ENCODE peak calls at places on chromosomes 4 and X, in ten cellular contexts. W is A549; Q is heart right ventricle; C is testis; R is HCT116; K is CD8-positive, alpha-beta memory T cell; F is tibial nerve; P is SJSA1; I is pancreas; Z is H9. N is an unnamed sample. For H3K4me1, the result is how much of the 10 kb centered on the place peaks cover.

GRCh38 chrX:38192007-38192625 is 28.6 kb downstream of the SRPX start:
- DNase-seq in F (peak), R (no peak), Q (no peak), K (no peak), I (no peak), Z (peak), C (peak), W (no peak), P (no peak), N (no peak)

GRCh38 chr4:183399166-183399565 is 45.3 kb upstream of the CDKN2AIP start:
- DNase-seq in F (no peak), I (no peak), K (no peak), C (no peak), P (no peak), W (no peak), R (no peak), Q (no peak), Z (no peak), N (no peak)

GRCh38 chr4:177574446-177574845 is 132.2 kb upstream of the AGA start:
- DNase-seq in Z (no peak), C (no peak), W (no peak), I (no peak), P (no peak), F (no peak), Q (no peak), K (no peak), R (no peak), N (no peak)

GRCh38 chr4:107258359-107258758 is 222.2 kb upstream of the DKK2 start:
- DNase-seq in Q (no peak), I (no peak), Z (no peak), R (no peak), F (no peak), K (no peak), C (no peak), W (no peak), P (no peak), N (no peak)

GRCh38 chrX:49175435-49175834 is 3.7 kb downstream of the PLP2 start:
- DNase-seq in P (no peak), R (no peak), Q (no peak), K (no peak), F (no peak), W (no peak), Z (no peak), I (no peak), C (no peak), N (no peak)

GRCh38 chr4:36094995-36095394 is 149.3 kb downstream of the ARAP2 start:
- DNase-seq in Z (no peak), K (no peak), C (no peak), F (no peak), I (no peak), P (no peak), R (no peak), Q (no peak), W (no peak), N (no peak)

GRCh38 chrX:95291561-95291960 is 1393.1 kb upstream of the DIAPH2 start:
- DNase-seq in Q (no peak), C (no peak), P (no peak), I (no peak), K (no peak), F (no peak), W (no peak), Z (no peak), R (no peak), N (no peak)

GRCh38 chrX:71609095-71609750 is 9.1 kb downstream of the CXCR3 start:
- DNase-seq in Q (no peak), I (no peak), R (no peak), K (no peak), C (no peak), Z (no peak), P (no peak), W (no peak), F (no peak), N (no peak)

GRCh38 chr4:826508-827208 is 729 bp upstream of the CPLX1 start:
- DNase-seq in Z (peak), W (no peak), R (no peak), C (no peak), F (no peak), Q (no peak), P (no peak), K (no peak), I (peak), N (no peak)

GRCh38 chr4:69858683-69859082 is 1.3 kb downstream of the SULT1E1 start:
- DNase-seq in Z (no peak), K (no peak), C (no peak), I (no peak), Q (no peak), P (no peak), W (no peak), F (no peak), R (no peak), N (no peak)

GRCh38 chr4:169156392-169156791 is 114.4 kb downstream of the SH3RF1 start:
- DNase-seq in R (no peak), K (no peak), Q (no peak), F (no peak), I (no peak), C (no peak), Z (no peak), P (no peak), W (no peak), N (no peak)

GRCh38 chr4:170662250-170662649 is 572.5 kb upstream of the AADAT start:
- DNase-seq in C (no peak), K (no peak), W (no peak), P (no peak), F (no peak), Z (no peak), R (no peak), Q (no peak), I (no peak), N (no peak)

GRCh38 chrX:119272882-119273806 is 37.1 kb downstream of the PGRMC1 start:
- DNase-seq in Z (peak), P (no peak), F (no peak), W (no peak), R (no peak), C (peak), I (no peak), Q (peak), K (peak), N (peak)

GRCh38 chr4:175062183-175062592 is 144.0 kb downstream of the ADAM29 start:
- DNase-seq in I (no peak), Q (no peak), Z (no peak), R (no peak), P (no peak), W (no peak), C (no peak), K (no peak), F (no peak), N (no peak)

GRCh38 chr4:27149541-27150212 is 289.0 kb downstream of the STIM2 start:
- DNase-seq in P (no peak), Z (no peak), R (no peak), I (no peak), F (no peak), C (no peak), W (no peak), Q (no peak), K (no peak), N (no peak)

GRCh38 chr4:170004656-170005250 is 21.4 kb downstream of the MFAP3L start:
- DNase-seq in F (no peak), Q (no peak), R (no peak), C (no peak), P (no peak), I (no peak), Z (no peak), K (no peak), W (no peak), N (no peak)

GRCh38 chrX:9447906-9448305 is 17.0 kb upstream of the TBL1X start:
- DNase-seq in R (no peak), I (no peak), F (no peak), W (no peak), Z (no peak), C (no peak), K (no peak), Q (no peak), P (no peak), N (no peak)

GRCh38 chrX:136199365-136199764 is 51.8 kb downstream of the MAP7D3 start:
- DNase-seq in K (no peak), I (no peak), Z (no peak), R (no peak), P (no peak), C (no peak), F (no peak), Q (no peak), W (no peak), N (no peak)

GRCh38 chr4:121237069-121237399 is 72.9 kb upstream of the TNIP3 start:
- DNase-seq in K (no peak), C (no peak), R (no peak), Q (no peak), W (no peak), I (no peak), Z (no peak), P (no peak), F (no peak), N (no peak)

GRCh38 chr4:1298461-1298860 is 8.8 kb downstream of the MAEA start:
- DNase-seq in P (no peak), C (no peak), Q (no peak), F (no peak), I (no peak), Z (no peak), K (no peak), R (no peak), W (no peak), N (no peak)

GRCh38 chr4:84215218-84215617 is 283.9 kb downstream of the NKX6-1 start:
- DNase-seq in P (no peak), Z (no peak), I (no peak), W (no peak), R (no peak), K (no peak), F (no peak), C (no peak), Q (no peak), N (no peak)

GRCh38 chrX:38220936-38221386 is 290 bp upstream of the SRPX start:
- DNase-seq in W (no peak), P (no peak), Z (no peak), F (no peak), I (no peak), C (no peak), Q (peak), R (no peak), K (no peak), N (no peak)

GRCh38 chr4:174156239-174156826 is 127.1 kb downstream of the FBXO8 start:
- DNase-seq in W (peak), F (no peak), Q (peak), C (no peak), Z (no peak), K (peak), P (no peak), I (no peak), R (peak), N (no peak)

GRCh38 chr4:127479031-127479622 is 153.6 kb upstream of the INTU start:
- DNase-seq in Z (no peak), I (no peak), R (peak), P (no peak), Q (no peak), F (no peak), K (no peak), C (no peak), W (peak), N (no peak)

GRCh38 chr4:183658362-183659028 is 490 bp downstream of the RWDD4 start:
- DNase-seq in W (no peak), R (no peak), P (no peak), Z (peak), F (no peak), K (peak), C (peak), I (peak), Q (no peak), N (no peak)

GRCh38 chr4:147837435-147837834 is 105.5 kb downstream of the ARHGAP10 start:
- DNase-seq in W (peak), I (no peak), R (no peak), C (no peak), F (no peak), Z (no peak), Q (no peak), K (no peak), P (no peak), N (no peak)

GRCh38 chr4:151169223-151169622 is 69.8 kb downstream of the RPS3A start:
- DNase-seq in K (no peak), Z (no peak), W (no peak), Q (peak), I (no peak), P (no peak), R (no peak), F (peak), C (peak), N (no peak)

GRCh38 chrX:276588-277171 is 4.5 kb upstream of the PLCXD1 start:
- DNase-seq in R (no peak), K (no peak), W (peak), Q (no peak), P (peak), Z (no peak), F (no peak), I (peak), C (no peak), N (no peak)

GRCh38 chrX:114162068-114162735 is 421.7 kb upstream of the HTR2C start:
- DNase-seq in K (no peak), W (no peak), F (no peak), R (no peak), P (no peak), Q (no peak), I (no peak), Z (peak), C (peak), N (no peak)

GRCh38 chr4:137610960-137611359 is 78.7 kb upstream of the PCDH18 start:
- DNase-seq in W (no peak), K (no peak), F (no peak), R (no peak), P (no peak), C (peak), Z (peak), Q (no peak), I (no peak), N (no peak)

GRCh38 chr4:48490012-48490679 is at the start of gene ZAR1:
- DNase-seq in Z (peak), Q (no peak), F (no peak), P (no peak), R (no peak), C (no peak), I (peak), W (no peak), K (no peak), N (no peak)

GRCh38 chr4:60485279-60485678 is 714.8 kb upstream of the ADGRL3 start:
- DNase-seq in P (no peak), K (no peak), R (no peak), I (no peak), W (no peak), C (no peak), Q (no peak), F (no peak), Z (no peak), N (no peak)

GRCh38 chrX:78333521-78333920 is 6.1 kb upstream of the CYSLTR1 start:
- DNase-seq in C (no peak), R (no peak), Q (no peak), F (no peak), K (peak), P (no peak), Z (no peak), W (no peak), I (no peak), N (no peak)

GRCh38 chrX:27966492-27966891 is 14.8 kb downstream of the DCAF8L1 start:
- DNase-seq in W (no peak), I (no peak), Q (no peak), C (no peak), Z (no peak), K (no peak), F (no peak), P (no peak), R (no peak), N (no peak)

GRCh38 chr4:7924570-7924969 is 15.1 kb downstream of the AFAP1 start:
- DNase-seq in Z (no peak), C (no peak), R (no peak), Q (no peak), F (no peak), P (peak), W (no peak), K (no peak), I (no peak), N (no peak)

GRCh38 chr4:123709336-123709735 is 312.7 kb downstream of the SPRY1 start:
- DNase-seq in C (no peak), K (no peak), P (peak), Q (no peak), Z (no peak), F (no peak), W (no peak), R (peak), I (no peak), N (no peak)

GRCh38 chr4:76606662-76607265 is 171.7 kb downstream of the SHROOM3 start:
- DNase-seq in Q (no peak), C (no peak), F (no peak), R (no peak), P (no peak), Z (no peak), K (no peak), I (no peak), W (no peak), N (no peak)

GRCh38 chr4:187227907-187228699 is 504.4 kb upstream of the FAT1 start:
- DNase-seq in C (no peak), Q (no peak), P (no peak), R (no peak), I (no peak), K (no peak), W (no peak), F (no peak), Z (no peak), N (no peak)

GRCh38 chr4:158018831-158019230 is 154.0 kb downstream of the GASK1B start:
- DNase-seq in C (no peak), K (no peak), I (no peak), R (no peak), F (no peak), Q (no peak), W (no peak), Z (no peak), P (no peak), N (no peak)

GRCh38 chr4:38674206-38675144 is 10.5 kb downstream of the KLF3 start:
- DNase-seq in I (no peak), P (no peak), Q (no peak), C (no peak), F (no peak), R (no peak), K (peak), W (no peak), Z (no peak), N (no peak)

GRCh38 chr4:38675167-38676121 is 11.4 kb downstream of the KLF3 start:
- DNase-seq in Z (peak), C (peak), Q (peak), W (peak), P (peak), F (peak), K (peak), R (peak), I (peak), N (peak)

GRCh38 chr4:38671594-38671943 is 7.6 kb downstream of the KLF3 start:
- DNase-seq in K (peak), F (no peak), W (no peak), Z (no peak), P (no peak), I (no peak), C (no peak), Q (no peak), R (no peak), N (no peak)

GRCh38 chr4:38672247-38673071 is 8.5 kb downstream of the KLF3 start:
- DNase-seq in W (no peak), K (no peak), F (no peak), C (no peak), Z (peak), P (no peak), R (no peak), Q (no peak), I (no peak), N (no peak)

GRCh38 chr4:38673109-38673978 is 9.3 kb downstream of the KLF3 start:
- DNase-seq in F (peak), Q (peak), K (peak), P (no peak), W (peak), I (no peak), C (peak), Z (peak), R (peak), N (no peak)
- H3K4me1 ChIP-seq in F (half or more), Q (half or more), K (half or more), P (half or more), W (half or more), I (half or more), C (half or more), Z (under half), R (half or more), N (half or more)

DNA sequence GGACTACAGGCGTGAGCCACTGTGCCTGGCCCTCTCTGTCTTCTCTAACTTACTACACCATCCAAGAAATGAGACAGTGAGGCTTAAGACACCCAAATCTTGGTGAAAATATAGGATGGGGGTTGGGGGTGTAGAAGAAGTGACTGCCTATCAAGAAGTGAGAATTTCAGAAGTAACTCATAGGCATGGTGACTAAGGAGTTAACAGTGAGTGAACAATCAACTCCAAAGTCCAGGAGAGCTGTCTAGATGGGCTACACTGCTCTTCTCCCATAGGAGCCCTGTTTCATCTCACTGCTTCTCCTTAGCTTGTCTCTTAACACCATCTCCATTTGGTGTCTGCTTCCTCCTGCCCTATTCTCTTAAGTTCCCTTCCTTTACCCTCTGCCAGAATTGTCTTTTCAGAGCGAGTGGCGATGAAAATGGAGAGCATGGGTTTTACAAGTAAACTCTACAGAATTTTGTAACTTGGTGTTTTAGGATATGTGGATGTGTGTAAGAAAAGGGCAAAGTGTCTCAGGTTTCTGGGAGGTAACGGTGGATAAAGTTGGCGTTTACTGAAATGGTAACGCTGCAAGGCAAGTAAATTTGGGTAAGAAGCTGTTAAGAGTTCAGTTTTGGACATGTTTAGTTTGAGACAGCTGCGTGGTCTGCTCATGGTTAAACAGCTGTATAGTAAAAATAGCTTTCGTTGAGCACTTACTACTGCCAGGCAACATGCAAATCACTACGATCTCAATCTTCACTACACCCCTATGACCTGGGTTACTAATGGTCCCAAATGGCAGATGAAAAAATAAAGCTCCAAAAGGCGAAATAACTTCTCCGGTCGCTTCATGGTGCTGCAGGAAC is 22.5 kb downstream of the FABP2 start:
- DNase-seq in K (peak), P (no peak), F (no peak), Q (no peak), R (no peak), I (no peak), Z (no peak), C (no peak), W (no peak), N (no peak)
- H3K4me1 ChIP-seq in K (under half), P (under half), F (under half), Q (under half), R (under half), I (under half), Z (under half), C (under half), W (under half), N (under half)

DNA sequence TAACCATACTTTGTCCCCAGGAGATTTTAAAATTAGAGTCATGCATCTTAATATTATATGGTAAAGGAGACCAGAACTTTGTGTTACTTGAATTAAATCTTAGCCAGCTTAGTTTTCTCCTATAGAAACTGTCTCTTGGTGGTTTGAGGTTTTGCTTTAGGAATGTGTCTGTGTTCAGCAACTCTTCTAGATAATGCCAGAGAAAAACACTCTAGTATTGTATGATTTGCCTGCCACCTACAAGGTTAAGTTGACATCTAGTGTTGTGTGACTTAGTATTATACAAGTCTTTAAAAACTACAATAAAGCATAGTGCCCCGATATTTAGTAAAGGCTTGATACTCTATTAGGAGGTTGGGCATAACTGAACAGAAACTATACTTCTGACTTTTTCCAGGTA is 2.1 kb downstream of the UGT8 start:
- DNase-seq in K (no peak), Q (no peak), P (no peak), Z (no peak), F (no peak), C (no peak), W (no peak), R (no peak), I (no peak), N (no peak)
- H3K4me1 ChIP-seq in K (under half), Q (under half), P (under half), Z (under half), F (under half), C (under half), W (under half), R (under half), I (under half), N (under half)

GRCh38 chr4:11625206-11625605 is 196.5 kb upstream of the HS3ST1 start:
- DNase-seq in F (no peak), C (no peak), Q (peak), Z (no peak), K (no peak), W (no peak), R (no peak), I (no peak), P (no peak), N (no peak)
- H3K4me1 ChIP-seq in F (under half), C (under half), Q (under half), Z (under half), K (under half), W (under half), R (half or more), I (under half), P (under half), N (under half)

N was measured in CD8-positive, alpha-beta T cell.